ENCODE peak calls at places on chromosomes 11 and 22, in seven cellular contexts. P, Y, X, T, N, V and C are unnamed samples.

GRCh38 chr22:35509960-35510359 is 30.7 kb upstream of the RASD2 start:
- DNase-seq in P (no peak), Y (no peak), X (no peak), T (no peak), N (no peak), V (no peak), C (no peak)

GRCh38 chr11:68312780-68313573 is 586 bp downstream of the LRP5 start:
- DNase-seq in P (no peak), Y (no peak), X (no peak), T (no peak), N (no peak), V (peak), C (peak)

GRCh38 chr11:113778111-113778910 is 1.3 kb upstream of the CLDN25 start:
- DNase-seq in P (no peak), Y (no peak), X (no peak), T (peak), N (peak), V (peak), C (no peak)

GRCh38 chr11:75031224-75031753 is 42.6 kb downstream of the NEU3 start:
- DNase-seq in P (no peak), Y (no peak), X (no peak), T (no peak), N (peak), V (peak), C (no peak)

GRCh38 chr11:129191649-129192048 is 476 bp downstream of the ARHGAP32 start:
- DNase-seq in P (no peak), Y (no peak), X (no peak), T (no peak), N (no peak), V (no peak), C (no peak)

GRCh38 chr11:110287537-110287936 is 8.9 kb downstream of the RDX start:
- DNase-seq in P (no peak), Y (no peak), X (no peak), T (no peak), N (no peak), V (no peak), C (no peak)

GRCh38 chr11:62137881-62138629 is 14.2 kb downstream of the INCENP start:
- DNase-seq in P (no peak), Y (no peak), X (no peak), T (no peak), N (no peak), V (no peak), C (no peak)

GRCh38 chr11:43868852-43869567 is 11.6 kb upstream of the ALKBH3 start:
- DNase-seq in P (no peak), Y (no peak), X (no peak), T (no peak), N (peak), V (peak), C (peak)

GRCh38 chr11:116099541-116099940 is 595.3 kb upstream of the CADM1 start:
- DNase-seq in P (no peak), Y (no peak), X (no peak), T (no peak), N (no peak), V (no peak), C (no peak)

GRCh38 chr11:115871161-115871750 is 367.0 kb upstream of the CADM1 start:
- DNase-seq in P (no peak), Y (no peak), X (no peak), T (no peak), N (no peak), V (no peak), C (no peak)

GRCh38 chr11:76599041-76600013 is 71.2 kb downstream of the LRRC32 start:
- DNase-seq in P (no peak), Y (no peak), X (no peak), T (peak), N (peak), V (peak), C (no peak)

GRCh38 chr11:6746086-6746618 is 25.6 kb downstream of the OR2AG2 start:
- DNase-seq in P (peak), Y (no peak), X (peak), T (no peak), N (no peak), V (no peak), C (peak)

GRCh38 chr11:63508009-63508408 is 2.1 kb downstream of the LGALS12 start:
- DNase-seq in P (no peak), Y (peak), X (no peak), T (peak), N (no peak), V (no peak), C (no peak)

GRCh38 chr11:3905080-3905953 is 49.9 kb downstream of the STIM1 start:
- DNase-seq in P (no peak), Y (peak), X (peak), T (no peak), N (peak), V (peak), C (peak)

GRCh38 chr22:22452996-22453686 is 55.4 kb downstream of the ZNF280B start:
- DNase-seq in P (no peak), Y (no peak), X (no peak), T (no peak), N (no peak), V (no peak), C (no peak)